ENCODE peak calls at places on chromosomes 5 and 9, in six cellular contexts. F, R, I, Q, G and D are unnamed samples.
A peak's percentile ranks its signal among the peaks of the same experiment; 100 is the strongest.

GRCh38 chr5:134465856-134466240 is 54.2 kb upstream of the CDKN2AIPNL start:
- DNase-seq in R (peak; percentile 95), Q (peak; percentile 93), G (peak; percentile 89), I (peak; percentile 93), F (peak; percentile 83), D (peak; percentile 95)

GRCh38 chr9:90457386-90458080 is 185.1 kb downstream of the DIRAS2 start:
- DNase-seq in I (no peak), G (no peak), Q (no peak), F (no peak), R (no peak), D (no peak)

GRCh38 chr5:10481241-10481932 is 39.7 kb downstream of the ROPN1L start:
- DNase-seq in F (no peak), I (no peak), Q (no peak), R (no peak), G (no peak), D (no peak)

GRCh38 chr5:72379936-72380335 is 59.8 kb downstream of the PTCD2 start:
- DNase-seq in F (no peak), Q (no peak), R (no peak), I (no peak), G (no peak), D (no peak)

GRCh38 chr5:40333459-40334241 is 346.1 kb upstream of the PTGER4 start:
- DNase-seq in I (no peak), Q (no peak), R (peak; percentile 63), F (no peak), G (no peak), D (no peak)

GRCh38 chr5:149697001-149697400 is 33.1 kb upstream of the PPARGC1B start:
- DNase-seq in I (no peak), G (no peak), R (no peak), Q (no peak), F (no peak), D (no peak)

GRCh38 chr5:134451618-134452505 is 40.2 kb upstream of the CDKN2AIPNL start:
- DNase-seq in R (peak; percentile 83), F (peak; percentile 62), Q (peak; percentile 47), I (no peak), G (peak; percentile 90), D (no peak)

GRCh38 chr5:14793851-14794250 is 77.7 kb downstream of the ANKH start:
- DNase-seq in G (no peak), Q (no peak), I (no peak), F (no peak), R (no peak), D (no peak)

GRCh38 chr5:138752341-138752950 is 779 bp upstream of the CTNNA1 start:
- DNase-seq in R (no peak), Q (no peak), F (no peak), G (peak; percentile 57), I (no peak), D (no peak)

GRCh38 chr5:454936-455335 is 12.0 kb downstream of the EXOC3 start:
- DNase-seq in G (no peak), I (no peak), R (no peak), F (no peak), Q (no peak), D (no peak)

GRCh38 chr5:158155811-158156495 is 297.0 kb upstream of the CLINT1 start:
- DNase-seq in I (no peak), G (no peak), Q (no peak), F (no peak), R (no peak), D (no peak)

GRCh38 chr5:71456362-71456743 is 902 bp downstream of the BDP1 start:
- DNase-seq in Q (no peak), R (no peak), F (no peak), I (no peak), G (no peak), D (no peak)

GRCh38 chr5:10762178-10762775 is 1.2 kb upstream of the DAP start:
- DNase-seq in I (no peak), G (no peak), Q (peak; percentile 43), F (peak; percentile 58), R (no peak), D (no peak)

GRCh38 chr9:37144762-37145161 is 24.4 kb downstream of the ZCCHC7 start:
- DNase-seq in G (no peak), Q (no peak), F (no peak), I (no peak), R (peak; percentile 42), D (no peak)

GRCh38 chr9:131657890-131658752 is 81.8 kb downstream of the RAPGEF1 start:
- DNase-seq in R (peak; percentile 89), F (no peak), I (no peak), G (peak; percentile 64), Q (no peak), D (no peak)

GRCh38 chr9:89436963-89437625 is 60.8 kb downstream of the SEMA4D start:
- DNase-seq in G (no peak), F (no peak), I (no peak), R (no peak), Q (peak; percentile 84), D (no peak)

GRCh38 chr5:126370796-126371718 is 52.2 kb upstream of the GRAMD2B start:
- DNase-seq in I (no peak), F (no peak), R (peak; percentile 56), Q (peak; percentile 40), G (peak; percentile 35), D (no peak)

GRCh38 chr9:111959468-111959941 is 62.9 kb downstream of the UGCG start:
- DNase-seq in Q (peak; percentile 63), G (peak; percentile 75), F (no peak), I (no peak), R (peak; percentile 69), D (no peak)

GRCh38 chr9:82492274-82492673 is 503.7 kb downstream of the SPATA31D1 start:
- DNase-seq in I (no peak), F (no peak), R (no peak), G (no peak), Q (no peak), D (no peak)

GRCh38 chr5:64758916-64759315 is 9.6 kb downstream of the SREK1IP1 start:
- DNase-seq in G (no peak), Q (no peak), I (no peak), R (no peak), F (no peak), D (no peak)

DNA sequence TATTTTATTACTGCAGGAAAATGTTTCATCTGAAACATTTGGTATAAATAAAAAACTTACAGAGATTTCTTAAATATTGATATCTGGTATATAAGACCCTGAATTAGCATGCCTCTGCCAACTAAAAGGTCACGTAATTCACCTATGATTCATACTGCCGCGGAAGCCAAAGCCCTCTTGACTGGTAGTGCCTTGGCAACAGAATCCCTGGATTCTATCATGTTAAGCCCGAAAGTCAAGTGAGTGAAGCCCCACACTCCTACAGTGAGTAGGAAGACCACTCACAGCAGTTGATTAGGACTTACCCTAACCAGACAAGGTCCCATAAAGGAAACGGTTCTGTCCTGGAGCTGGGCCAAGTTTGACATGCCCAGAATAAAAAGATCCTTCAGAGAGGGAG is 175.6 kb upstream of the NREP start:
- DNase-seq in I (no peak), Q (no peak), G (no peak), F (no peak), R (peak; percentile 33), D (no peak)
- TF ChIP-seq CTCF in I (no peak), Q (no peak), G (no peak), F (no peak), R (no peak), D (no peak)

DNA sequence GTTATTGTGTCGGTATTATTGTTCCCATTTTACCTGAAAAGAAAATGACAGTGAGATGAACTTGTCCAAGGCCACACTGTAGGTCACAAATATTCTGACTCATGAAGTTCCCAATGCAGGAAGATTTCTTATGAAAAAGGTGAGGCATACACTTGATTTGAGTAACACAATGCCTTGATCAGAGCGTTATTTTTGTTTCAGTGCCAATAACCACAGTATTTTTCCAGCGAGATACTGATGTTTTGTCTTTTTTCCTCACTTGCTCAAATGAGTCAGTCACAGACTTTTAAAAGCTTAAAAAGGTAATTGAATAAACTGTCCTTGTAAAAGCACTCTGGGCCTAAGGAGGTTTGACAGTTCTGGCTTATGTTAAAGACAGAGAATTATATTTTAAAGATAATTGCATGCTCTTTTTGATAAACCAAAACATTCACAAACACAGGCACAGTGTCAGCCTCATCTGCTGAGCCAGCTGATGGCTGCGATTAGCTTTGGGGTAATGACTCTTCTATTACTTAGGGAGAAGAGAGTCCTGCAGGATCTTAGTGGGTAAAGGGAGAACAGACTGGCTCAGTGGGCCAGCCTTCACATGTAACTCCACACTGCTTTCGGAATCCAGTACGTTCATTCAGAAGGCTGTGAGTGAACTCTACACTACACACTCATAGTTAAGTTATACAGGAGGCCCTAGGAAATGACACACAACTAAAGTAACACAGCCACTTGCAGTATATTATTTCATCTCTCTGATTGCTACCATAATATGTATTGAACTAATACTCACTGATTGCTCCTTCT is 165.5 kb upstream of the CD180 start:
- DNase-seq in I (no peak), F (no peak), R (peak; percentile 82), G (no peak), Q (no peak), D (no peak)
- TF ChIP-seq CTCF in I (no peak), F (no peak), R (no peak), G (no peak), Q (no peak), D (no peak)

DNA sequence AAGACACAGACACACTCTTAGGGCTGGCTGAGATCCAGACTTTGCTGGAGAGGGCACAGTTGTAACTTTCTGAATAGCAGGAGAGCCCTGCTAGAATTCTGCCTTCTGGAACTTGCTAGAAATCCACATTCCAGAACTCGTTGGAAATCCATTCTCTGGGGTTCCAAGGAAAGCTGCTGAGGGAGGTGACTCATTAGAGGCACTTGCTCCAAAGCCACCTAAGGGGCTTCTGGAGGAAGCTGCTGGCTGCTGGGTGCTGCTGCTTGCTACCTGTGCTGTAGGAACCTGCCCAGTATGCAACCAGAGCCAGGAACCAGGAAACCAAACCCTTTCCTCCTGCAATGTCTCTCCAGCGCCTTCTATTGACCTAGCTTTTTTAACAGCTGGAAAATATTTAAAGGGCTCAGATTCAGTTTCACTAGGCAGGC is 4.1 kb upstream of the TLE4 start:
- DNase-seq in F (no peak), I (no peak), R (no peak), G (no peak), Q (no peak), D (no peak)
- TF ChIP-seq CTCF in F (no peak), I (no peak), R (no peak), G (peak; percentile 20), Q (no peak), D (peak; percentile 13)

GRCh38 chr5:50694027-50694590 is 27.7 kb downstream of the PARP8 start:
- DNase-seq in Q (no peak), F (no peak), R (no peak), G (no peak), I (no peak), D (no peak)

GRCh38 chr5:50697739-50698138 is 31.3 kb downstream of the PARP8 start:
- DNase-seq in I (peak; percentile 3), Q (no peak), R (no peak), F (no peak), G (no peak), D (no peak)

GRCh38 chr5:50702615-50703325 is 36.3 kb downstream of the PARP8 start:
- DNase-seq in Q (no peak), F (no peak), I (no peak), G (no peak), R (no peak), D (no peak)

GRCh38 chr5:50704730-50705129 is 38.3 kb downstream of the PARP8 start:
- DNase-seq in G (no peak), I (no peak), Q (no peak), R (no peak), F (no peak), D (no peak)

DNA sequence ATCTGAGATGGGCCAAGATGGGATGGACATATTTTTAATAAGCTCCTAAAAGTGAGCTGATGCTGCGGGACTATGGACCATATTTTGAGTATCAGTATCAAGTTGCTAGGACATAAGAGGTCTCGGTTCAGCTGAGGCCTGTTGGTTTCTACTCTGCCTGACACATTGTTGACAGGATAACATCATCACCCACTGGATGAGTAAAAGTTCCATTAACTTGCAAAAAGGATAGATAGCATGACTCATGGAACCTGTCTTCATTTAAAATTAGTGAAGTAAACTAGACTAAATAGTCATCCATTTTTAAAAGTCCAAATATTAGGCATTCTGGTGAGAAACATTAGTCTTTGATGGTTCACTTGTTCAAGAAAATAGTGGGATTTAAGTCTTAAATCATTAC is 33.3 kb downstream of the PARP8 start:
- DNase-seq in I (no peak), R (no peak), F (no peak), G (no peak), Q (no peak), D (no peak)
- TF ChIP-seq CTCF in I (no peak), R (no peak), F (no peak), G (no peak), Q (no peak), D (no peak)